ENCODE peak calls at places on chromosomes 12 and 14, in seven cellular contexts. Y is heart left ventricle, E is ovary, V is sigmoid colon, I is IMR-90, Z is transverse colon, F is HCT116. C is an unnamed sample. For H3K27me3, the result is how much of the 10 kb centered on the place peaks cover.

GRCh38 chr12:82966160-82966559 is 279.5 kb downstream of the TMTC2 start:
- DNase-seq in Y (no peak), E (no peak), V (no peak), I (no peak), Z (no peak), F (no peak), C (no peak)

GRCh38 chr12:113259499-113259953 is 38.3 kb downstream of the TPCN1 start:
- DNase-seq in Y (peak), E (peak), V (peak), I (no peak), Z (peak), F (no peak), C (peak)

GRCh38 chr14:76948213-76948947 is 80.1 kb downstream of the IRF2BPL start:
- DNase-seq in Y (no peak), E (no peak), V (peak), I (no peak), Z (peak), F (no peak), C (no peak)

GRCh38 chr14:31968107-31968810 is 108.8 kb upstream of the ARHGAP5 start:
- DNase-seq in Y (no peak), E (no peak), V (no peak), I (peak), Z (no peak), F (no peak), C (no peak)

GRCh38 chr12:105874121-105874520 is 264.6 kb downstream of the NUAK1 start:
- DNase-seq in Y (no peak), E (no peak), V (no peak), I (no peak), Z (no peak), F (no peak), C (no peak)

GRCh38 chr12:89376844-89377243 is 24.5 kb upstream of the DUSP6 start:
- DNase-seq in Y (no peak), E (no peak), V (no peak), I (no peak), Z (no peak), F (no peak), C (no peak)

GRCh38 chr12:78155546-78155945 is 324.9 kb downstream of the NAV3 start:
- DNase-seq in Y (no peak), E (no peak), V (no peak), I (peak), Z (no peak), F (no peak), C (no peak)

GRCh38 chr12:80272516-80272915 is 171.5 kb upstream of the PTPRQ start:
- DNase-seq in Y (no peak), E (no peak), V (no peak), I (no peak), Z (no peak), F (no peak), C (no peak)

GRCh38 chr14:55028066-55028465 is 1.0 kb downstream of the SOCS4 start:
- DNase-seq in Y (no peak), E (no peak), V (no peak), I (peak), Z (no peak), F (no peak), C (no peak)

GRCh38 chr14:104582649-104583048 is 3.1 kb downstream of the C14orf180 start:
- DNase-seq in Y (peak), E (no peak), V (no peak), I (no peak), Z (no peak), F (no peak), C (peak)

GRCh38 chr14:69631509-69631908 is 20.1 kb downstream of the SUSD6 start:
- DNase-seq in Y (no peak), E (no peak), V (no peak), I (peak), Z (no peak), F (no peak), C (no peak)

GRCh38 chr14:40139657-40140056 is 707.4 kb upstream of the FBXO33 start:
- DNase-seq in Y (no peak), E (no peak), V (no peak), I (no peak), Z (no peak), F (no peak), C (no peak)

GRCh38 chr12:10673660-10674384 is at the start of gene STYK1:
- DNase-seq in Y (peak), E (peak), V (no peak), I (peak), Z (peak), F (peak), C (no peak)

GRCh38 chr12:84874125-84874824 is 38.3 kb downstream of the SLC6A15 start:
- DNase-seq in Y (no peak), E (no peak), V (no peak), I (peak), Z (no peak), F (peak), C (no peak)

GRCh38 chr14:64639340-64639821 is 64.8 kb upstream of the PLEKHG3 start:
- DNase-seq in Y (no peak), E (no peak), V (no peak), I (peak), Z (no peak), F (no peak), C (no peak)

GRCh38 chr12:112096667-112097066 is 11.9 kb downstream of the NAA25 start:
- DNase-seq in Y (no peak), E (no peak), V (no peak), I (peak), Z (no peak), F (peak), C (no peak)

GRCh38 chr12:106149096-106149784 is 10.5 kb upstream of the NUAK1 start:
- DNase-seq in Y (no peak), E (no peak), V (no peak), I (peak), Z (peak), F (peak), C (peak)

GRCh38 chr12:32568241-32568640 is 110.9 kb upstream of the DNM1L start:
- DNase-seq in Y (no peak), E (no peak), V (no peak), I (peak), Z (no peak), F (peak), C (no peak)

GRCh38 chr14:75427482-75428229 is at the start of gene JDP2:
- DNase-seq in Y (peak), E (peak), V (peak), I (peak), Z (peak), F (peak), C (peak)

GRCh38 chr14:100278702-100279101 is 27.5 kb downstream of the SLC25A29 start:
- DNase-seq in Y (no peak), E (no peak), V (no peak), I (peak), Z (no peak), F (no peak), C (no peak)

GRCh38 chr12:41944241-41944640 is 200.4 kb downstream of the GXYLT1 start:
- DNase-seq in Y (no peak), E (no peak), V (no peak), I (no peak), Z (no peak), F (no peak), C (no peak)

GRCh38 chr12:61706783-61707182 is 553.4 kb upstream of the USP15 start:
- DNase-seq in Y (no peak), E (no peak), V (no peak), I (no peak), Z (no peak), F (no peak), C (no peak)

GRCh38 chr12:119500209-119500608 is 93.4 kb upstream of the TMEM233 start:
- DNase-seq in Y (no peak), E (no peak), V (no peak), I (no peak), Z (no peak), F (no peak), C (no peak)
- H3K27me3 ChIP-seq in Y (under half), E (under half), V (under half), I (under half), Z (under half), F (under half), C (under half)

GRCh38 chr14:58428011-58428807 is 690 bp downstream of the KIAA0586 start:
- DNase-seq in Y (no peak), E (no peak), V (no peak), I (peak), Z (peak), F (peak), C (no peak)

GRCh38 chr14:58427289-58428010 is at the start of the genes KIAA0586 and TIMM9:
- DNase-seq in Y (peak), E (peak), V (peak), I (peak), Z (peak), F (peak), C (peak)

GRCh38 chr14:58430156-58430555 is 2.6 kb downstream of the KIAA0586 start:
- DNase-seq in Y (no peak), E (no peak), V (no peak), I (peak), Z (no peak), F (no peak), C (no peak)

GRCh38 chr14:58426819-58427288 is 477 bp downstream of the TIMM9 start:
- DNase-seq in Y (peak), E (peak), V (peak), I (peak), Z (peak), F (no peak), C (peak)
- TF ChIP-seq POLR2A in Y (no peak), E (no peak), V (no peak), I (no peak), Z (no peak), F (no peak), C (no peak)

GRCh38 chr12:94163850-94164249 is 15.5 kb downstream of the PLXNC1 start:
- DNase-seq in Y (no peak), E (no peak), V (no peak), I (no peak), Z (no peak), F (no peak), C (no peak)
- H3K27me3 ChIP-seq in Y (under half), E (under half), V (under half), I (under half), Z (under half), F (under half), C (under half)

GRCh38 chr12:132490481-132491348 is 764 bp downstream of the FBRSL1 start:
- DNase-seq in Y (no peak), E (peak), V (no peak), I (peak), Z (no peak), F (no peak), C (no peak)
- TF ChIP-seq POLR2A in Y (no peak), E (no peak), V (no peak), I (peak), Z (no peak), F (no peak), C (no peak)

GRCh38 chr14:38248629-38249028 is 7.3 kb downstream of the CLEC14A start:
- DNase-seq in Y (no peak), E (no peak), V (no peak), I (no peak), Z (no peak), F (no peak), C (no peak)

GRCh38 chr14:38254565-38255407 is 1.1 kb downstream of the CLEC14A start:
- DNase-seq in Y (peak), E (no peak), V (no peak), I (no peak), Z (no peak), F (no peak), C (no peak)

GRCh38 chr14:38255408-38255672 is 553 bp downstream of the CLEC14A start:
- DNase-seq in Y (peak), E (peak), V (no peak), I (no peak), Z (no peak), F (no peak), C (no peak)

GRCh38 chr14:38250316-38250715 is 5.6 kb downstream of the CLEC14A start:
- DNase-seq in Y (no peak), E (no peak), V (no peak), I (peak), Z (no peak), F (no peak), C (no peak)

DNA sequence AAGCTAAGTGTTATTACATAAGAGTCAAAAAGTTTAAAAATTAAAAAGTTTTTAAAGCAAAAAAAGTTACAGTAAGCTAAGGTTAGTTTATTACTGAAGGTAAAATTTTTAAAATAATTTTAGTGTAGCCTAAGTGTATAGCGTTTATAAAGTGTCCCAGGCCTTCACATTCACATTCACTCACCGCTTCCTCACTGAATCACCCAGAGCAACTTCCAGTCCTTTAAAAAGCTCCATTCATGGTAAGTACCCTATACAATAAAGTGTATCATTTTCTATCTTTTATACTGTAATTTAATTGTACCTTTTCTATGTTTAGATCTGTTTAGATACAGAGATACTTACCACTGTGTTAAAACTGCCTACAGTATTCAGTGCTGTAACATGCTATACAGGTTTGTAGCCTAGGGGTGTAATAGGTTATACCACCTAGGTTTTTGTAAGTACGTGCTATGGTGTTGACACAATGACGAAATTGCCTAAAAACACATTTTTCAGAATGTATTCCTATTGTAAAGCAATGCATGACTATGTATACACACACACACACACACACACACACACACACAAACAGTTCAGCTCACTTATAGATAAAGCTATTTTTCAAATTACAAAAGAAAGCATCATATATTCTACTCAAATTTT is 3.7 kb downstream of the CLEC14A start:
- DNase-seq in Y (no peak), E (no peak), V (no peak), I (no peak), Z (no peak), F (no peak), C (no peak)
- H3K27me3 ChIP-seq in Y (under half), E (under half), V (under half), I (under half), Z (under half), F (under half), C (under half)

DNA sequence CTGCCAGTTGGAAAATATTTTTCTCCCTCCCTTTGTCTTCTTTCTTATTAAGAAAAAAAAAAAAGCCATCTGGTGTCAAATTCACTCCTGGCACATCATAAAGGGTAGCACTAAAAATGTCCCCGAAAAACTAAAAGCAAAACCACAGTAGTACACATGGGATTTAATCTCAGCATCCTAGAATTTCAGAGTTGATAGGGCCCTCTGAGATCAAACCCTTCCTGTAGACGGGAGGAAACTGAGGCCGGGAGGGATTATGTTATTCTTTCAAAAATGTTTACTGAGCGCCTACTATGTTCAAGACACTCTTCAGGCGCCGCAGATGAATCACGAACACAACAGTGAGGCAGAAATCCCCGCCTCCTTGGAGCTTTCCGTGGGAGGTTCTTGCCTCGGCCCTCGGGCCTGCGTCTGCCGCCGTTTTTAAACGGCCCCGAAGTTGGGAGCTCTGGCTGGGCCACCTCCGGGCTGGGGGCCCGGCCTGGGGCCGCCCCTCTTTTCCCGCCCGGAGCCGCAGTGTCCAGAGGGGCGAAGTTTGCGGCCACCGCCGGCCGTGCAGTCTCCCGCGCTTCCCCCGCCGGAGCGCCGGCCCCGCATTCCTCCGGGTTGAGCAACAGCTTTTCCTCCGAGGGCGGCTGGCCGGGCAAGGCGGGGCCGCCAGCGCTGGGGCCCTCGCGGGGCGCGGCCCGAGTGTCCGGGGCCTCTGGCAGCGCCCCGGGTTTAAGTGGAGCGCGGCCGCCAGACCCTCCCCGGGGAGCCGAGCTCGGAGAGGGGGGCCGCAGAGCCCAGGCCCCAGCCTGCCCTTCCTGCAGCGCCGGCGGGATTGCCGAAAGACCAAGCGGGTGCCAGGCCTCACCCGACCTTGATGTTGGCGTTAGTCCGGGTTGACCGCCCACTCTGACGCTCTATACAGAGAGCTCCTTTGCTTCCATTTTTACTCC is 18.6 kb upstream of the CTDSP2 start:
- DNase-seq in Y (peak), E (peak), V (peak), I (peak), Z (peak), F (peak), C (peak)
- TF ChIP-seq POLR2A in Y (no peak), E (peak), V (peak), I (no peak), Z (peak), F (no peak), C (peak)

GRCh38 chr12:57474430-57474829 is 5.2 kb downstream of the ARHGAP9 start:
- DNase-seq in Y (no peak), E (no peak), V (no peak), I (no peak), Z (no peak), F (no peak), C (no peak)

GRCh38 chr12:57475271-57476161 is 4.2 kb downstream of the ARHGAP9 start:
- DNase-seq in Y (peak), E (peak), V (peak), I (no peak), Z (no peak), F (no peak), C (no peak)

GRCh38 chr12:57473392-57473791 is 6.3 kb downstream of the ARHGAP9 start:
- DNase-seq in Y (no peak), E (no peak), V (no peak), I (no peak), Z (no peak), F (no peak), C (no peak)

GRCh38 chr12:57473886-57474285 is 5.8 kb downstream of the ARHGAP9 start:
- DNase-seq in Y (no peak), E (no peak), V (no peak), I (no peak), Z (no peak), F (no peak), C (no peak)

DNA sequence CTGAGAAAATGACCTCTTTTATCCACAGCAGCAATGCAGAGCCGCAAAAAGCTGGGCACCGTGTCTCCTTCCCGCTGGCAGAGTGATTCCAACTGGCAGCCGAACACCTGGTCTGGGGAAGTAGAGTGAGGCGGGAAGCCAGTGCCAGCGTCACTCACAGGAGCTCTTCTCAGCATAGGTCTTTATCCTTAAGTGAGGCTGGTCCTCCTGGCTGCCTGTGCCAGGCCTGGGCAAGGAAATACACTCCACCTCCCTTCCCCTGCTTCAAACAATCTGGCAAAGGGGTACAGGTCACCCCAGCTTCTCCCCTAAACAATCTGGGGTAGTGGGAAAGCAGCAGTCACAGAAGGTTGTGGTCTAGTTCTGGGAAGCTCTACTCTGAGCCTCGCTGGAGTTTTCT is 4.8 kb downstream of the ARHGAP9 start:
- DNase-seq in Y (no peak), E (no peak), V (no peak), I (no peak), Z (no peak), F (no peak), C (no peak)
- H3K27me3 ChIP-seq in Y (half or more), E (under half), V (under half), I (half or more), Z (half or more), F (under half), C (under half)

GRCh38 chr14:21075719-21076437 is 5.8 kb downstream of the ARHGEF40 start:
- DNase-seq in Y (no peak), E (no peak), V (no peak), I (no peak), Z (no peak), F (no peak), C (no peak)
- TF ChIP-seq POLR2A in Y (no peak), E (no peak), V (no peak), I (no peak), Z (no peak), F (no peak), C (no peak)

DNA sequence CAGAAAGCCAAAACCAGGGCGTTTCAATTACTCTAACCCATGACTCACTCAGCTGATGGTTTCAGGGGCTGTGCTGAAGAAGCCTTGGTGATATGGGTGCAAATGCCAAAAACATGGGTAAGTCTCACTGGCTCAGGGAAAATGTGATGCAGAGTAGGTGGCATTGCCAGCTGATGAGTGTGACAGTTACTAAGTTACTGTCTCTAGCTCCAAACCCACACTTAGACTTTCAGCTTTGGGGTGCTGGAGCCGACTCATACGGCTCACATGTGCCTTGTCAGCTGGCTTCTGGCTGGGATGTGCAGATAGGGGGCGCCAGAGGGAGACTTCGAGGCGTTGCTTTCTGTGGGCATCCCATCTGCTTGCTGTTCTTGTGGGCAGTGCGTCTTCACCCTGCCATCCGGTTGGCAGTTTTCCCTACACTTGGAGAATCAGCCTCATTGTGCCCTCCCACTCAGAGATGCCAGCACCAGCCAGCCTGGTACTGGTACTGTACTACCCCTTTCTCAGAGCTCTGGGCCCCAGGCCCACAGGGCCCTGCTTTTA is 11.1 kb upstream of the KRT7 start:
- DNase-seq in Y (no peak), E (no peak), V (peak), I (peak), Z (peak), F (peak), C (no peak)
- H3K27me3 ChIP-seq in Y (under half), E (under half), V (under half), I (under half), Z (under half), F (under half), C (under half)

C was measured in uterus.